ENCODE peak calls at places on chromosomes 7 and 10, in nine cellular contexts. E is NCI-H1092, T is EH, X is anterior cingulate cortex, W is WTC11, S is PC-3, F is GM13977, J is activated T-cell treated with anti-CD3 and anti-CD28 coated beads for 4 hours, U is endothelial cell of umbilical vein. K is an unnamed sample.

GRCh38 chr7:22588396-22588795 is 88.4 kb upstream of the STEAP1B start:
- DNase-seq in X (no peak), F (no peak), J (no peak), S (no peak), W (no peak), U (peak), E (no peak), T (no peak), K (no peak)

GRCh38 chr10:129756912-129757861 is 206.9 kb downstream of the EBF3 start:
- DNase-seq in S (no peak), J (no peak), W (peak), X (no peak), E (no peak), T (no peak), F (no peak), U (no peak), K (no peak)

GRCh38 chr10:43304687-43305333 is 37.9 kb upstream of the RASGEF1A start:
- DNase-seq in S (peak), T (peak), X (peak), U (peak), F (peak), E (no peak), J (peak), W (peak), K (no peak)

GRCh38 chr10:50885097-50885859 is at the start of gene A1CF:
- DNase-seq in E (no peak), S (no peak), U (no peak), F (no peak), T (no peak), J (no peak), X (no peak), W (no peak), K (no peak)

GRCh38 chr7:12674861-12675260 is 12.6 kb upstream of the ARL4A start:
- DNase-seq in E (no peak), S (peak), J (peak), X (no peak), U (peak), F (peak), W (no peak), T (peak), K (no peak)

GRCh38 chr10:21135396-21135973 is 238.4 kb upstream of the NEBL start:
- DNase-seq in T (no peak), F (no peak), X (no peak), E (no peak), J (no peak), U (no peak), W (no peak), S (peak), K (peak)

GRCh38 chr7:73899731-73900142 is 38.8 kb downstream of the TMEM270 start:
- DNase-seq in J (no peak), X (no peak), U (peak), F (no peak), S (peak), E (no peak), W (no peak), T (peak), K (peak)

GRCh38 chr7:32155712-32156111 is 85.5 kb upstream of the PDE1C start:
- DNase-seq in U (peak), X (no peak), T (peak), W (no peak), F (no peak), S (no peak), E (no peak), J (no peak), K (no peak)

GRCh38 chr7:3028071-3028766 is 15.4 kb downstream of the CARD11 start:
- DNase-seq in T (peak), E (no peak), F (no peak), J (no peak), X (peak), W (no peak), U (peak), S (peak), K (no peak)

GRCh38 chr7:6160191-6160623 is 112.2 kb downstream of the CYTH3 start:
- DNase-seq in J (no peak), X (no peak), F (no peak), E (no peak), U (peak), S (peak), T (peak), W (peak), K (peak)

GRCh38 chr7:147415991-147416390 is 1174.6 kb upstream of the C7orf33 start:
- DNase-seq in T (peak), W (no peak), S (peak), X (no peak), J (no peak), U (no peak), F (no peak), E (no peak), K (no peak)

GRCh38 chr7:46131916-46132795 is 211.1 kb upstream of the IGFBP3 start:
- DNase-seq in E (no peak), F (no peak), T (peak), U (no peak), W (peak), X (no peak), S (no peak), J (no peak), K (no peak)

GRCh38 chr10:74178042-74178791 is 27.2 kb downstream of the ADK start:
- DNase-seq in W (no peak), F (no peak), E (no peak), X (no peak), U (no peak), S (peak), J (no peak), T (peak), K (no peak)